ENCODE peak calls at places on chromosome 12, in four cellular contexts. N is H1, L is HCT116, T is HepG2. J is an unnamed sample.
A peak's percentile ranks its signal among the peaks of the same experiment; 100 is the strongest.

GRCh38 chr12:22083167-22083566 is 37.1 kb downstream of the CMAS start:
- DNase-seq in T (peak; percentile 16), L (peak; percentile 12), N (no peak), J (no peak)

GRCh38 chr12:4817813-4818212 is 91.9 kb upstream of the KCNA1 start:
- DNase-seq in L (no peak), T (no peak), N (no peak), J (no peak)

GRCh38 chr12:72256725-72257124 is 15.4 kb upstream of the TRHDE start:
- DNase-seq in T (no peak), L (no peak), N (no peak), J (no peak)

GRCh38 chr12:106248177-106248848 is 493 bp upstream of the CKAP4 start:
- DNase-seq in L (no peak), N (no peak), T (peak; percentile 19), J (no peak)

GRCh38 chr12:110661337-110661972 is 27.5 kb downstream of the HVCN1 start:
- DNase-seq in N (no peak), T (no peak), L (no peak), J (no peak)

GRCh38 chr12:83042441-83043215 is 355.9 kb downstream of the TMTC2 start:
- DNase-seq in T (no peak), N (no peak), L (no peak), J (no peak)

GRCh38 chr12:47311011-47311410 is 231.3 kb upstream of the AMIGO2 start:
- DNase-seq in L (no peak), T (no peak), N (no peak), J (no peak)

GRCh38 chr12:94263011-94263786 is 114.8 kb downstream of the PLXNC1 start:
- DNase-seq in T (no peak), N (no peak), L (no peak), J (no peak)

GRCh38 chr12:5582541-5582940 is 150.6 kb downstream of the NTF3 start:
- DNase-seq in L (no peak), T (no peak), N (no peak), J (no peak)

GRCh38 chr12:98156697-98157096 is 358.7 kb upstream of the TMPO start:
- DNase-seq in N (no peak), L (no peak), T (no peak), J (no peak)

GRCh38 chr12:131493068-131493826 is 217.6 kb upstream of the SFSWAP start:
- DNase-seq in T (no peak), N (no peak), L (no peak), J (no peak)

GRCh38 chr12:117334855-117335587 is 26.4 kb downstream of the NOS1 start:
- DNase-seq in T (no peak), N (no peak), L (no peak), J (no peak)

GRCh38 chr12:29782285-29782820 is 1.4 kb downstream of the TMTC1 start:
- DNase-seq in T (no peak), L (no peak), N (no peak), J (no peak)

GRCh38 chr12:57899010-57899662 is 42.2 kb upstream of the ATP23 start:
- DNase-seq in N (no peak), T (no peak), L (no peak), J (no peak)

GRCh38 chr12:128690641-128691040 is 133.1 kb downstream of the SLC15A4 start:
- DNase-seq in N (no peak), T (no peak), L (no peak), J (no peak)

GRCh38 chr12:118193477-118193876 is 57.6 kb downstream of the PEBP1 start:
- DNase-seq in L (no peak), N (no peak), T (no peak), J (no peak)

GRCh38 chr12:27431185-27431584 is 15.4 kb upstream of the SMCO2 start:
- DNase-seq in L (no peak), T (no peak), N (no peak), J (no peak)

GRCh38 chr12:49534806-49535278 is 4.0 kb upstream of the KCNH3 start:
- DNase-seq in L (no peak), T (no peak), N (no peak), J (no peak)

GRCh38 chr12:26120561-26121274 is 4.1 kb downstream of the BHLHE41 start:
- DNase-seq in T (no peak), L (no peak), N (no peak), J (no peak)

GRCh38 chr12:114656906-114657596 is 26.9 kb downstream of the TBX3 start:
- DNase-seq in T (peak; percentile 72), L (no peak), N (no peak), J (no peak)

GRCh38 chr12:50925342-50925651 is 27.0 kb upstream of the HIGD1C start:
- DNase-seq in T (no peak), N (no peak), L (no peak), J (no peak)
- H3K4me1 ChIP-seq in T (peaks cover 54% of the 10 kb centered on the region), N (no peaks in the 10 kb centered on the region), L (peaks cover 21% of the 10 kb centered on the region), J (peaks cover 2% of the 10 kb centered on the region)

GRCh38 chr12:65966852-65967593 is 142.7 kb downstream of the HMGA2 start:
- DNase-seq in N (no peak), T (no peak), L (no peak), J (no peak)

GRCh38 chr12:65962921-65963883 is 138.9 kb downstream of the HMGA2 start:
- DNase-seq in T (no peak), L (peak; percentile 57), N (no peak), J (peak; percentile 46)

GRCh38 chr12:65968359-65968758 is 144.1 kb downstream of the HMGA2 start:
- DNase-seq in N (no peak), L (no peak), T (no peak), J (no peak)

GRCh38 chr12:65967696-65968095 is 143.4 kb downstream of the HMGA2 start:
- DNase-seq in N (no peak), T (no peak), L (no peak), J (no peak)

DNA sequence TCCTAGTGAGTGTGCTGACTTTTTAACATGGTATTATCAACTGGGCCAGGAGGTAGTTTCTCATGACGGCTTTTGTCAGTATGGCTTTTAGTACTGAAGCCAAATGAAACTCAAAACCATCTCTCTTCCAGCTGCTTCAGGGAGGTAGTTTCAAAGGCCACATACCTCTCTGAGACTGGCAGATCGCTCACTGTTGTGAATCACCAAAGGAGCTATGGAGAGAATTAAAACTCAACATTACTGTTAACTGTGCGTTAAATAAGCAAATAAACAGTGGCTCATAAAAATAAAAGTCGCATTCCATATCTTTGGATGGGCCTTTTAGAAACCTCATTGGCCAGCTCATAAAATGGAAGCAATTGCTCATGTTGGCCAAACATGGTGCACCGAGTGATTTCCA is 141.1 kb downstream of the HMGA2 start:
- DNase-seq in L (no peak), T (no peak), N (no peak), J (no peak)
- TF ChIP-seq YY1 in L (no peak), T (no peak), N (no peak), J (no peak)

DNA sequence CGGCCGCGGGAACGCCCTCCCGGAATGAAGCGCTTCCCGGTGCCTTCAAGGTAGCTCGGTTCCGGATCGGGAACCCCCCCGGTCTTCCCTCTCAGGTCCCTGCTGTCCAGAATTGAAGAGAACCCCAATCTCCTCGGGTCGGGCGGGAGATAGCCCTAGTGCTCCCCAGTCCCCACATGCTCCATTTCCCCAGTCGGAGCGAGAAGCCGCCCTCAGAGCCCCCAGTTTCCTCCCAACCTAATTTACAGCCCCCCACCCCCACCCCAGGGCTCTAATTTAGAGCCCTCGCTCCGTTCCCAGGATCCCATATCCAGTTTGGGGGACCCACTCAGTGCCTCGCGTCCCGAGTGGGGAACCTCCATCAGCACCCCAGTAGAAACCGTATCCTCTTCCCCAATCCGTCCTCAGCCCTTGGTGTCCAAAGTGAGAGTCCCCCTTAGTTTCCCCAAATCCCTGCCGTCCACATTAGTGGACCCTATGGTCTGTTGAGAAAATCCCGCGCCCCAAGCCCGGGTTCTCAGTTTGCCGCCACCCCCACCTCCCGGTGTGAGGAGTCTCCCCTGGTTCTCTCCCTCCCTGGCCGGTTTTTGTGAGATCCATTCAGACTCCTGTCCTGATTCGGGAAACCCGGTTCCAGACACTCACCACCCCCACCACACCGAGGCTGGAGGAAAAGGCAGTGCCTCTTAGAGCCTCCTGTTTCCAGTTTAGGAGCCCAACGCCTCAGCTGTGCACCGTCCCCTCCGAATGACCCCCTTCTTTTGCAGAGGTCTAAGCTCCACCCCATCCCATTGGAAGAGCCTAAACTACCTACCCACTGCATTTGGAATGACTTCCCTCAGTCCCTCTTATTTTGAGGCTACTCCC is 745 bp upstream of the MSI1 start:
- DNase-seq in T (no peak), L (no peak), N (no peak), J (no peak)
- H3K4me1 ChIP-seq in T (peaks cover 52% of the 10 kb centered on the region), L (peaks cover 24% of the 10 kb centered on the region), N (peaks cover 14% of the 10 kb centered on the region), J (peaks cover 17% of the 10 kb centered on the region)

GRCh38 chr12:95548056-95548538 is 3.2 kb downstream of the USP44 start:
- DNase-seq in T (no peak), N (no peak), L (no peak), J (no peak)
- TF ChIP-seq YY1 in T (no peak), N (no peak), L (no peak), J (no peak)

GRCh38 chr12:121630791-121631190 is 4.5 kb downstream of the ORAI1 start:
- DNase-seq in T (no peak), N (no peak), L (no peak), J (no peak)
- H3K4me1 ChIP-seq in T (peaks cover 58% of the 10 kb centered on the region), N (peaks cover 12% of the 10 kb centered on the region), L (peaks cover 40% of the 10 kb centered on the region), J (peaks cover 20% of the 10 kb centered on the region)

GRCh38 chr12:130088509-130088908 is 73.8 kb upstream of the FZD10 start:
- DNase-seq in L (no peak), N (no peak), T (no peak), J (no peak)

GRCh38 chr12:130087222-130087621 is 75.0 kb upstream of the FZD10 start:
- DNase-seq in L (no peak), N (no peak), T (no peak), J (no peak)

GRCh38 chr12:130086248-130086647 is 76.0 kb upstream of the FZD10 start:
- DNase-seq in L (no peak), N (no peak), T (no peak), J (no peak)

GRCh38 chr12:130086777-130087176 is 75.5 kb upstream of the FZD10 start:
- DNase-seq in N (no peak), T (no peak), L (no peak), J (no peak)

GRCh38 chr12:130090564-130090963 is 71.7 kb upstream of the FZD10 start:
- DNase-seq in N (no peak), L (no peak), T (no peak), J (no peak)
- TF ChIP-seq YY1 in N (no peak), L (no peak), T (no peak), J (no peak)

GRCh38 chr12:65946419-65946818 is 122.1 kb downstream of the HMGA2 start:
- DNase-seq in N (no peak), L (no peak), T (no peak), J (no peak)
- H3K4me1 ChIP-seq in N (no peaks in the 10 kb centered on the region), L (peaks cover 96% of the 10 kb centered on the region), T (peaks cover 55% of the 10 kb centered on the region), J (no peaks in the 10 kb centered on the region)

GRCh38 chr12:75177997-75178396 is 31.6 kb downstream of the KCNC2 start:
- DNase-seq in N (no peak), T (peak; percentile 7), L (peak; percentile 86), J (no peak)
- TF ChIP-seq YY1 in N (no peak), T (no peak), L (no peak), J (no peak)

J was measured in NT2/D1.